ENCODE peak calls at places on chromosomes 11 and 22, in ten cellular contexts. U, R, I, Y, C, S, J, K, E and N are unnamed samples.

GRCh38 chr11:78961938-78962701 is 387.5 kb upstream of the NARS2 start:
- DNase-seq in R (no peak), S (no peak), U (peak), K (peak), I (peak), C (no peak), Y (peak), E (peak), J (no peak), N (peak)

GRCh38 chr11:23897453-23898289 is 599.2 kb upstream of the LUZP2 start:
- DNase-seq in Y (peak), I (no peak), K (no peak), E (no peak), C (no peak), S (no peak), U (peak), J (peak), R (no peak), N (peak)

GRCh38 chr11:130092661-130093060 is 23.0 kb downstream of the APLP2 start:
- DNase-seq in R (no peak), Y (no peak), E (no peak), C (no peak), I (no peak), K (no peak), J (no peak), S (no peak), U (no peak), N (no peak)

GRCh38 chr11:79762271-79762935 is 321.6 kb upstream of the TENM4 start:
- DNase-seq in Y (no peak), U (no peak), R (peak), K (peak), C (no peak), J (peak), E (no peak), S (no peak), I (peak), N (peak)

GRCh38 chr11:13329670-13330401 is 52.2 kb downstream of the BMAL1 start:
- DNase-seq in Y (peak), I (peak), S (no peak), U (peak), R (no peak), E (no peak), C (no peak), J (no peak), K (no peak), N (no peak)

GRCh38 chr11:110435780-110436717 is 6.3 kb downstream of the FDX1 start:
- DNase-seq in S (no peak), J (no peak), I (no peak), C (no peak), Y (peak), U (peak), R (no peak), E (no peak), K (no peak), N (no peak)

GRCh38 chr11:60761436-60762190 is 4.9 kb downstream of the MS4A15 start:
- DNase-seq in S (no peak), Y (no peak), E (no peak), R (no peak), K (no peak), J (no peak), C (no peak), U (no peak), I (no peak), N (no peak)

GRCh38 chr11:69280451-69280850 is 13.5 kb upstream of the MYEOV start:
- DNase-seq in C (no peak), I (no peak), U (peak), E (no peak), Y (peak), J (peak), S (no peak), R (no peak), K (no peak), N (no peak)

GRCh38 chr11:44096360-44097188 is 1.1 kb downstream of the EXT2 start:
- DNase-seq in Y (peak), I (no peak), K (no peak), J (peak), S (no peak), R (no peak), E (no peak), U (peak), C (peak), N (peak)

GRCh38 chr11:93796832-93797231 is 12.8 kb downstream of the MED17 start:
- DNase-seq in K (no peak), E (no peak), C (no peak), Y (no peak), I (no peak), J (no peak), U (no peak), R (no peak), S (no peak), N (no peak)

GRCh38 chr11:103202048-103202651 is 92.9 kb downstream of the DYNC2H1 start:
- DNase-seq in I (no peak), E (no peak), C (no peak), J (peak), S (no peak), U (peak), K (peak), Y (peak), R (peak), N (peak)

GRCh38 chr22:17198188-17199130 is 20.8 kb downstream of the ADA2 start:
- DNase-seq in E (no peak), K (peak), S (no peak), Y (peak), J (no peak), I (peak), C (no peak), U (peak), R (no peak), N (peak)

GRCh38 chr11:62137276-62137861 is 13.6 kb downstream of the INCENP start:
- DNase-seq in E (no peak), C (no peak), I (no peak), J (no peak), K (no peak), S (peak), R (no peak), U (no peak), Y (no peak), N (no peak)
- TF ChIP-seq CTCF in E (no peak), C (no peak), I (no peak), J (no peak), K (no peak), S (no peak), R (no peak), U (no peak), Y (no peak), N (no peak)

DNA sequence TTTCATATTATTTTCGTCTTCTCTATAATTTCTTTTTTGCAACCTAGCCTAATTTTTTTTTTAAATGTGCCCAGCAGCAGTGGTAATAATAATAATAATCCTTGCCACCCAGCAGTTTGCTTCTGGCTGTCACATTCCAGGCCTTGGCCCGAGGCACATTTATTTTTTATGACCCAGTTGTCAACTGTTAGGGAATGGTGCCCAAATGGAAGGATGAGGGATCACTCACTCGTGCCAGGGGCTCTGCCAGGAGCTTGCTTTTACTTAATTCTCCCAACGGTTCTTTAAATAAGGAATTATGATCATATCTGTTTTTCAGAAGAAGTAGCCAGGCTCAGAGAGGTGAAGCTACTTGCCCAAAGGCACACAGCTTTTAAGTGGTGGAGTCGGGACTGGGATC is 49.6 kb downstream of the MYO18B start:
- DNase-seq in E (no peak), S (no peak), U (no peak), K (no peak), Y (no peak), R (no peak), J (no peak), C (no peak), I (no peak), N (no peak)
- H3K27ac ChIP-seq in E (no peak), S (no peak), U (no peak), K (no peak), Y (no peak), R (no peak), J (no peak), C (no peak), I (no peak), N (no peak)

GRCh38 chr22:44729391-44730012 is 22.9 kb upstream of the ARHGAP8 start:
- DNase-seq in R (no peak), I (peak), J (no peak), U (peak), E (no peak), K (no peak), C (no peak), Y (peak), S (no peak), N (peak)
- TF ChIP-seq CTCF in R (no peak), I (no peak), J (no peak), U (peak), E (no peak), K (no peak), C (no peak), Y (no peak), S (peak), N (peak)

DNA sequence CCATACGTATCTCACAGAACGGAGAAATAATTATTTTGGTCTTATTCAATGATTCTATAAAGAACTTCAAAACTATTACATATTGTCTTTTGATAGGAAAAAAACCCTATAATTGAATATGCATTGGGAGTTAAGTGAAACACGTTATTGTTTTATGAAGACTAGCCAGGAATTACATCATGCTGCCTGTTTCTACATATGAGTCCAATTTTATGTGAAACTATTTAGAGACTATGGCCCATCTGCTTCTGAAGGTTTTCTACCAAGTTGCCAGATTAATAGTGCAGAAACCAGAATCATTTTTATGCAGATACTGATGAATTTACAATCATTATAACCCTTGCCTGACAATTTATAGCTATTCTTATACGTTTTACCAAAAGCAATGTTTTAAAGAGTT is 133.5 kb upstream of the FIBIN start:
- DNase-seq in R (no peak), K (no peak), J (no peak), I (no peak), Y (no peak), S (no peak), C (no peak), U (no peak), E (no peak), N (no peak)
- H3K27ac ChIP-seq in R (no peak), K (no peak), J (no peak), I (no peak), Y (no peak), S (no peak), C (no peak), U (no peak), E (no peak), N (peak)

DNA sequence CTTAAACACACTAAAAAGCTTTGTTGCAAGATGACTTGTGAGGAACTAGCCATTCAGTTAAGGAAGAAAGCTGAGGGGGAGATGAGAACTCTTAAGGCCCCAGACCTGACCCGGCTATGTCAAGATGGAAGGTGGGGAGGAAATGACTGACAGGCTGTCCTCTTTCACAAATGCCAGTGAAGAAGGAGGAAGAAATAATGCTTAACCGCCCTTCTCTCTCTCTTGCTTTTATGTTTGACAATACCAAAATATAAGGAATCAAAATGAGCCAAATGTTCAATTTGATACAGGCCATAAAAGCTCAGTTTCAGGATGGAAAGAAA is 87.4 kb downstream of the AMBRA1 start:
- DNase-seq in C (no peak), I (no peak), S (no peak), Y (no peak), J (no peak), R (no peak), K (no peak), E (no peak), U (no peak), N (no peak)
- TF ChIP-seq CTCF in C (no peak), I (no peak), S (no peak), Y (no peak), J (no peak), R (no peak), K (no peak), E (no peak), U (no peak), N (no peak)